ENCODE peak calls at places on chromosomes 12 and 14, in nine cellular contexts. One of them, this sample, is unnamed.

GRCh38 chr12:96457191-96457930 is 32.0 kb upstream of the CFAP54 start:
- DNase-seq in GM20000: no peak
- DNase-seq in AG08395: no peak
- DNase-seq in GM23248: no peak
- DNase-seq in cardiac fibroblast: peak
- DNase-seq in anterior cingulate cortex: no peak
- DNase-seq in tibial artery: no peak
- DNase-seq in activated CD4-positive, alpha-beta T cell treated with anti-CD3 and anti-CD28 coated beads, Interleukin-2, amount 50 U/mL, for 48 hours: no peak
- DNase-seq in GM12865: no peak
- DNase-seq in this sample: no peak

GRCh38 chr12:11576104-11576503 is 73.4 kb upstream of the ETV6 start:
- DNase-seq in GM20000: no peak
- DNase-seq in AG08395: no peak
- DNase-seq in GM23248: peak
- DNase-seq in cardiac fibroblast: peak
- DNase-seq in anterior cingulate cortex: no peak
- DNase-seq in tibial artery: no peak
- DNase-seq in activated CD4-positive, alpha-beta T cell treated with anti-CD3 and anti-CD28 coated beads, Interleukin-2, amount 50 U/mL, for 48 hours: peak
- DNase-seq in GM12865: peak
- DNase-seq in this sample: no peak

GRCh38 chr14:48527832-48528231 is 852.4 kb upstream of the MDGA2 start:
- DNase-seq in GM20000: no peak
- DNase-seq in AG08395: no peak
- DNase-seq in GM23248: no peak
- DNase-seq in cardiac fibroblast: no peak
- DNase-seq in anterior cingulate cortex: no peak
- DNase-seq in tibial artery: no peak
- DNase-seq in activated CD4-positive, alpha-beta T cell treated with anti-CD3 and anti-CD28 coated beads, Interleukin-2, amount 50 U/mL, for 48 hours: no peak
- DNase-seq in GM12865: no peak
- DNase-seq in this sample: no peak

GRCh38 chr12:47551426-47551851 is 154.4 kb downstream of the RPAP3 start:
- DNase-seq in GM20000: no peak
- DNase-seq in AG08395: peak
- DNase-seq in GM23248: peak
- DNase-seq in cardiac fibroblast: peak
- DNase-seq in anterior cingulate cortex: no peak
- DNase-seq in tibial artery: no peak
- DNase-seq in activated CD4-positive, alpha-beta T cell treated with anti-CD3 and anti-CD28 coated beads, Interleukin-2, amount 50 U/mL, for 48 hours: no peak
- DNase-seq in GM12865: no peak
- DNase-seq in this sample: no peak

GRCh38 chr12:49201595-49202295 is 12.9 kb upstream of the TUBA1A start:
- DNase-seq in GM20000: no peak
- DNase-seq in AG08395: no peak
- DNase-seq in GM23248: peak
- DNase-seq in cardiac fibroblast: peak
- DNase-seq in anterior cingulate cortex: no peak
- DNase-seq in tibial artery: no peak
- DNase-seq in activated CD4-positive, alpha-beta T cell treated with anti-CD3 and anti-CD28 coated beads, Interleukin-2, amount 50 U/mL, for 48 hours: no peak
- DNase-seq in GM12865: no peak
- DNase-seq in this sample: no peak

GRCh38 chr14:45679852-45680251 is 426.9 kb upstream of the MIS18BP1 start:
- DNase-seq in GM20000: no peak
- DNase-seq in AG08395: no peak
- DNase-seq in GM23248: peak
- DNase-seq in cardiac fibroblast: peak
- DNase-seq in anterior cingulate cortex: no peak
- DNase-seq in tibial artery: no peak
- DNase-seq in activated CD4-positive, alpha-beta T cell treated with anti-CD3 and anti-CD28 coated beads, Interleukin-2, amount 50 U/mL, for 48 hours: no peak
- DNase-seq in GM12865: no peak
- DNase-seq in this sample: no peak

GRCh38 chr14:72708708-72709475 is 185.0 kb downstream of the DPF3 start:
- DNase-seq in GM20000: no peak
- DNase-seq in AG08395: no peak
- DNase-seq in GM23248: peak
- DNase-seq in cardiac fibroblast: no peak
- DNase-seq in anterior cingulate cortex: peak
- DNase-seq in tibial artery: no peak
- DNase-seq in activated CD4-positive, alpha-beta T cell treated with anti-CD3 and anti-CD28 coated beads, Interleukin-2, amount 50 U/mL, for 48 hours: no peak
- DNase-seq in GM12865: no peak
- DNase-seq in this sample: no peak

GRCh38 chr14:96038558-96038919 is 623 bp upstream of the C14orf132 start:
- DNase-seq in GM20000: no peak
- DNase-seq in AG08395: no peak
- DNase-seq in GM23248: no peak
- DNase-seq in cardiac fibroblast: no peak
- DNase-seq in anterior cingulate cortex: no peak
- DNase-seq in tibial artery: no peak
- DNase-seq in activated CD4-positive, alpha-beta T cell treated with anti-CD3 and anti-CD28 coated beads, Interleukin-2, amount 50 U/mL, for 48 hours: peak
- DNase-seq in GM12865: peak
- DNase-seq in this sample: no peak

GRCh38 chr12:17853054-17853453 is 236.9 kb downstream of the RERGL start:
- DNase-seq in GM20000: no peak
- DNase-seq in AG08395: no peak
- DNase-seq in GM23248: no peak
- DNase-seq in cardiac fibroblast: no peak
- DNase-seq in anterior cingulate cortex: no peak
- DNase-seq in tibial artery: no peak
- DNase-seq in activated CD4-positive, alpha-beta T cell treated with anti-CD3 and anti-CD28 coated beads, Interleukin-2, amount 50 U/mL, for 48 hours: no peak
- DNase-seq in GM12865: no peak
- DNase-seq in this sample: no peak

GRCh38 chr12:2363836-2364565 is 311.2 kb downstream of the CACNA1C start:
- DNase-seq in GM20000: no peak
- DNase-seq in AG08395: no peak
- DNase-seq in GM23248: no peak
- DNase-seq in cardiac fibroblast: no peak
- DNase-seq in anterior cingulate cortex: no peak
- DNase-seq in tibial artery: no peak
- DNase-seq in activated CD4-positive, alpha-beta T cell treated with anti-CD3 and anti-CD28 coated beads, Interleukin-2, amount 50 U/mL, for 48 hours: no peak
- DNase-seq in GM12865: no peak
- DNase-seq in this sample: no peak

GRCh38 chr14:65321370-65321875 is 91.1 kb upstream of the FUT8 start:
- DNase-seq in GM20000: no peak
- DNase-seq in AG08395: no peak
- DNase-seq in GM23248: peak
- DNase-seq in cardiac fibroblast: no peak
- DNase-seq in anterior cingulate cortex: no peak
- DNase-seq in tibial artery: no peak
- DNase-seq in activated CD4-positive, alpha-beta T cell treated with anti-CD3 and anti-CD28 coated beads, Interleukin-2, amount 50 U/mL, for 48 hours: peak
- DNase-seq in GM12865: peak
- DNase-seq in this sample: no peak

GRCh38 chr12:65765436-65765813 is 58.9 kb upstream of the HMGA2 start:
- DNase-seq in GM20000: no peak
- DNase-seq in AG08395: peak
- DNase-seq in GM23248: peak
- DNase-seq in cardiac fibroblast: peak
- DNase-seq in anterior cingulate cortex: no peak
- DNase-seq in tibial artery: no peak
- DNase-seq in activated CD4-positive, alpha-beta T cell treated with anti-CD3 and anti-CD28 coated beads, Interleukin-2, amount 50 U/mL, for 48 hours: no peak
- DNase-seq in GM12865: no peak
- DNase-seq in this sample: no peak

GRCh38 chr12:70052931-70053497 is 190.2 kb upstream of the CNOT2 start:
- DNase-seq in GM20000: no peak
- DNase-seq in AG08395: peak
- DNase-seq in GM23248: peak
- DNase-seq in cardiac fibroblast: peak
- DNase-seq in anterior cingulate cortex: no peak
- DNase-seq in tibial artery: peak
- DNase-seq in activated CD4-positive, alpha-beta T cell treated with anti-CD3 and anti-CD28 coated beads, Interleukin-2, amount 50 U/mL, for 48 hours: no peak
- DNase-seq in GM12865: no peak
- DNase-seq in this sample: no peak

GRCh38 chr12:26112703-26113147 is 12.1 kb downstream of the BHLHE41 start:
- DNase-seq in GM20000: no peak
- DNase-seq in AG08395: no peak
- DNase-seq in GM23248: peak
- DNase-seq in cardiac fibroblast: no peak
- DNase-seq in anterior cingulate cortex: no peak
- DNase-seq in tibial artery: no peak
- DNase-seq in activated CD4-positive, alpha-beta T cell treated with anti-CD3 and anti-CD28 coated beads, Interleukin-2, amount 50 U/mL, for 48 hours: no peak
- DNase-seq in GM12865: no peak
- DNase-seq in this sample: no peak

GRCh38 chr12:23707270-23707669 is 242.2 kb downstream of the SOX5 start:
- DNase-seq in GM20000: no peak
- DNase-seq in AG08395: no peak
- DNase-seq in GM23248: no peak
- DNase-seq in cardiac fibroblast: peak
- DNase-seq in anterior cingulate cortex: no peak
- DNase-seq in tibial artery: no peak
- DNase-seq in activated CD4-positive, alpha-beta T cell treated with anti-CD3 and anti-CD28 coated beads, Interleukin-2, amount 50 U/mL, for 48 hours: no peak
- DNase-seq in GM12865: no peak
- DNase-seq in this sample: no peak

GRCh38 chr14:100761481-100761880 is 34.8 kb downstream of the DLK1 start:
- DNase-seq in GM20000: no peak
- DNase-seq in AG08395: peak
- DNase-seq in GM23248: peak
- DNase-seq in cardiac fibroblast: peak
- DNase-seq in anterior cingulate cortex: no peak
- DNase-seq in tibial artery: no peak
- DNase-seq in activated CD4-positive, alpha-beta T cell treated with anti-CD3 and anti-CD28 coated beads, Interleukin-2, amount 50 U/mL, for 48 hours: no peak
- DNase-seq in GM12865: no peak
- DNase-seq in this sample: no peak

GRCh38 chr14:103393687-103394626 is 8.7 kb downstream of the MARK3 start:
- DNase-seq in GM20000: no peak
- DNase-seq in AG08395: peak
- DNase-seq in GM23248: peak
- DNase-seq in cardiac fibroblast: peak
- DNase-seq in anterior cingulate cortex: no peak
- DNase-seq in tibial artery: no peak
- DNase-seq in activated CD4-positive, alpha-beta T cell treated with anti-CD3 and anti-CD28 coated beads, Interleukin-2, amount 50 U/mL, for 48 hours: no peak
- DNase-seq in GM12865: peak
- DNase-seq in this sample: no peak

GRCh38 chr12:24499151-24500146 is 449.5 kb downstream of the BCAT1 start:
- DNase-seq in GM20000: no peak
- DNase-seq in AG08395: no peak
- DNase-seq in GM23248: peak
- DNase-seq in cardiac fibroblast: peak
- DNase-seq in anterior cingulate cortex: no peak
- DNase-seq in tibial artery: no peak
- DNase-seq in activated CD4-positive, alpha-beta T cell treated with anti-CD3 and anti-CD28 coated beads, Interleukin-2, amount 50 U/mL, for 48 hours: no peak
- DNase-seq in GM12865: no peak
- DNase-seq in this sample: no peak

GRCh38 chr12:120820885-120821510 is 83.2 kb downstream of the SPPL3 start:
- DNase-seq in GM20000: no peak
- DNase-seq in AG08395: no peak
- DNase-seq in GM23248: no peak
- DNase-seq in cardiac fibroblast: no peak
- DNase-seq in anterior cingulate cortex: no peak
- DNase-seq in tibial artery: no peak
- DNase-seq in activated CD4-positive, alpha-beta T cell treated with anti-CD3 and anti-CD28 coated beads, Interleukin-2, amount 50 U/mL, for 48 hours: peak
- DNase-seq in GM12865: no peak
- DNase-seq in this sample: no peak

GRCh38 chr12:79067977-79068376 is 203.4 kb downstream of the SYT1 start:
- DNase-seq in GM20000: no peak
- DNase-seq in AG08395: no peak
- DNase-seq in GM23248: no peak
- DNase-seq in cardiac fibroblast: no peak
- DNase-seq in anterior cingulate cortex: no peak
- DNase-seq in tibial artery: no peak
- DNase-seq in activated CD4-positive, alpha-beta T cell treated with anti-CD3 and anti-CD28 coated beads, Interleukin-2, amount 50 U/mL, for 48 hours: no peak
- DNase-seq in GM12865: peak
- DNase-seq in this sample: no peak

GRCh38 chr12:56995930-56996496 is 10.3 kb downstream of the ZBTB39 start:
- DNase-seq in GM20000: no peak
- DNase-seq in AG08395: no peak
- DNase-seq in GM23248: no peak
- DNase-seq in cardiac fibroblast: no peak
- DNase-seq in anterior cingulate cortex: no peak
- DNase-seq in tibial artery: no peak
- DNase-seq in activated CD4-positive, alpha-beta T cell treated with anti-CD3 and anti-CD28 coated beads, Interleukin-2, amount 50 U/mL, for 48 hours: no peak
- DNase-seq in GM12865: no peak
- DNase-seq in this sample: no peak

GRCh38 chr12:122046145-122046544 is 24.5 kb downstream of the BCL7A start:
- DNase-seq in GM20000: no peak
- DNase-seq in AG08395: no peak
- DNase-seq in GM23248: no peak
- DNase-seq in cardiac fibroblast: no peak
- DNase-seq in anterior cingulate cortex: no peak
- DNase-seq in tibial artery: no peak
- DNase-seq in activated CD4-positive, alpha-beta T cell treated with anti-CD3 and anti-CD28 coated beads, Interleukin-2, amount 50 U/mL, for 48 hours: no peak
- DNase-seq in GM12865: no peak
- DNase-seq in this sample: no peak

GRCh38 chr14:29521526-29522137 is 406.0 kb downstream of the PRKD1 start:
- DNase-seq in GM20000: no peak
- DNase-seq in AG08395: no peak
- DNase-seq in GM23248: peak
- DNase-seq in cardiac fibroblast: peak
- DNase-seq in anterior cingulate cortex: no peak
- DNase-seq in tibial artery: no peak
- DNase-seq in activated CD4-positive, alpha-beta T cell treated with anti-CD3 and anti-CD28 coated beads, Interleukin-2, amount 50 U/mL, for 48 hours: peak
- DNase-seq in GM12865: peak
- DNase-seq in this sample: no peak

GRCh38 chr14:64118892-64119291 is 175.3 kb downstream of the ESR2 start:
- DNase-seq in GM20000: no peak
- DNase-seq in AG08395: no peak
- DNase-seq in GM23248: no peak
- DNase-seq in cardiac fibroblast: no peak
- DNase-seq in anterior cingulate cortex: no peak
- DNase-seq in tibial artery: no peak
- DNase-seq in activated CD4-positive, alpha-beta T cell treated with anti-CD3 and anti-CD28 coated beads, Interleukin-2, amount 50 U/mL, for 48 hours: no peak
- DNase-seq in GM12865: no peak
- DNase-seq in this sample: no peak

GRCh38 chr12:88371416-88372183 is 208.7 kb downstream of the KITLG start:
- DNase-seq in GM20000: no peak
- DNase-seq in AG08395: peak
- DNase-seq in GM23248: peak
- DNase-seq in cardiac fibroblast: peak
- DNase-seq in anterior cingulate cortex: no peak
- DNase-seq in tibial artery: peak
- DNase-seq in activated CD4-positive, alpha-beta T cell treated with anti-CD3 and anti-CD28 coated beads, Interleukin-2, amount 50 U/mL, for 48 hours: no peak
- DNase-seq in GM12865: no peak
- DNase-seq in this sample: no peak

GRCh38 chr12:64893961-64894360 is 69.5 kb downstream of the TBC1D30 start:
- DNase-seq in GM20000: no peak
- DNase-seq in AG08395: peak
- DNase-seq in GM23248: peak
- DNase-seq in cardiac fibroblast: peak
- DNase-seq in anterior cingulate cortex: no peak
- DNase-seq in tibial artery: no peak
- DNase-seq in activated CD4-positive, alpha-beta T cell treated with anti-CD3 and anti-CD28 coated beads, Interleukin-2, amount 50 U/mL, for 48 hours: no peak
- DNase-seq in GM12865: no peak
- DNase-seq in this sample: no peak

GRCh38 chr12:117166107-117166506 is 24.2 kb downstream of the FBXO21 start:
- DNase-seq in GM20000: no peak
- DNase-seq in AG08395: no peak
- DNase-seq in GM23248: no peak
- DNase-seq in cardiac fibroblast: no peak
- DNase-seq in anterior cingulate cortex: no peak
- DNase-seq in tibial artery: no peak
- DNase-seq in activated CD4-positive, alpha-beta T cell treated with anti-CD3 and anti-CD28 coated beads, Interleukin-2, amount 50 U/mL, for 48 hours: no peak
- DNase-seq in GM12865: no peak
- DNase-seq in this sample: no peak

GRCh38 chr14:104387385-104388010 is 192.1 kb upstream of the C14orf180 start:
- DNase-seq in GM20000: no peak
- DNase-seq in AG08395: no peak
- DNase-seq in GM23248: no peak
- DNase-seq in cardiac fibroblast: no peak
- DNase-seq in anterior cingulate cortex: no peak
- DNase-seq in tibial artery: peak
- DNase-seq in activated CD4-positive, alpha-beta T cell treated with anti-CD3 and anti-CD28 coated beads, Interleukin-2, amount 50 U/mL, for 48 hours: no peak
- DNase-seq in GM12865: no peak
- DNase-seq in this sample: peak

GRCh38 chr12:51926718-51927117 is 19.4 kb downstream of the ACVRL1 start:
- DNase-seq in GM20000: peak
- DNase-seq in AG08395: no peak
- DNase-seq in GM23248: peak
- DNase-seq in cardiac fibroblast: peak
- DNase-seq in anterior cingulate cortex: no peak
- DNase-seq in tibial artery: no peak
- DNase-seq in activated CD4-positive, alpha-beta T cell treated with anti-CD3 and anti-CD28 coated beads, Interleukin-2, amount 50 U/mL, for 48 hours: peak
- DNase-seq in GM12865: peak
- DNase-seq in this sample: no peak

This sample was measured in upper lobe of right lung.